ENCODE peak calls at places on chromosomes 13 and 19, in six cellular contexts. A is tibial artery; L is cardiac muscle cell; G is CD4-positive, alpha-beta memory T cell; J is tibial nerve; K is WERI-Rb-1. S is an unnamed sample.

GRCh38 chr19:35116085-35116801 is 620 bp downstream of the FXYD3 start:
- DNase-seq in G (no peak), J (no peak), A (no peak), K (no peak), L (no peak), S (no peak)

GRCh38 chr19:6453951-6454565 is 5.5 kb downstream of the SLC25A23 start:
- DNase-seq in K (no peak), A (no peak), J (no peak), L (no peak), G (no peak), S (no peak)

GRCh38 chr19:49629659-49630058 is 10.3 kb downstream of the RRAS start:
- DNase-seq in K (no peak), A (no peak), L (no peak), J (no peak), G (no peak), S (no peak)

GRCh38 chr13:45042539-45042938 is 53.2 kb downstream of the GPALPP1 start:
- DNase-seq in A (no peak), K (no peak), J (no peak), L (peak; percentile 26), G (no peak), S (no peak)

GRCh38 chr19:6590458-6591319 is at the start of gene CD70:
- DNase-seq in A (no peak), G (peak; percentile 70), L (no peak), K (peak; percentile 75), J (no peak), S (no peak)

GRCh38 chr13:92677571-92677970 is 549.0 kb upstream of the GPC6 start:
- DNase-seq in L (no peak), G (no peak), A (no peak), K (peak; percentile 35), J (no peak), S (no peak)

GRCh38 chr19:33171222-33171795 is 22.8 kb upstream of the LRP3 start:
- DNase-seq in K (no peak), A (no peak), J (no peak), L (no peak), G (no peak), S (no peak)

GRCh38 chr13:39144941-39145533 is 106.8 kb downstream of the NHLRC3 start:
- DNase-seq in L (peak; percentile 86), G (no peak), A (peak; percentile 74), K (peak; percentile 35), J (peak; percentile 81), S (peak; percentile 18)

GRCh38 chr13:101942038-101942437 is 459.8 kb downstream of the FGF14 start:
- DNase-seq in L (peak; percentile 4), G (no peak), K (peak; percentile 71), J (peak; percentile 49), A (no peak), S (no peak)

GRCh38 chr19:11096210-11096841 is 7.1 kb downstream of the LDLR start:
- DNase-seq in G (peak; percentile 71), A (peak; percentile 77), K (no peak), J (no peak), L (peak; percentile 85), S (no peak)

GRCh38 chr19:34269968-34270621 is 15.7 kb downstream of the GARRE1 start:
- DNase-seq in K (no peak), A (peak; percentile 80), L (peak; percentile 81), G (peak; percentile 93), J (peak; percentile 27), S (peak; percentile 37)

GRCh38 chr13:23352161-23352560 is 81.3 kb downstream of the SACS start:
- DNase-seq in J (no peak), G (no peak), A (no peak), L (no peak), K (peak; percentile 25), S (no peak)

GRCh38 chr13:37539176-37539575 is 59.4 kb downstream of the POSTN start:
- DNase-seq in J (no peak), A (no peak), L (no peak), G (no peak), K (no peak), S (no peak)

GRCh38 chr19:55673889-55674288 is 1.1 kb upstream of the EPN1 start:
- DNase-seq in G (no peak), A (no peak), K (no peak), L (no peak), J (no peak), S (no peak)
- H3K27ac ChIP-seq in G (peak overlapping the region; percentile 41), A (peak overlapping the region; percentile 68), K (peak overlapping the region; percentile 52), L (peak overlapping the region; percentile 55), J (peak overlapping the region; percentile 94), S (no peak overlapping the region)

GRCh38 chr13:27139565-27139964 is 32.0 kb downstream of the USP12 start:
- DNase-seq in K (no peak), L (no peak), G (no peak), J (no peak), A (no peak), S (no peak)
- H3K27ac ChIP-seq in K (no peak overlapping the region), L (no peak overlapping the region), G (no peak overlapping the region), J (no peak overlapping the region), A (no peak overlapping the region), S (no peak overlapping the region)

GRCh38 chr19:7654401-7654800 is 14.4 kb upstream of the RETN start:
- DNase-seq in A (no peak), L (no peak), K (no peak), G (no peak), J (no peak), S (no peak)

GRCh38 chr19:7662657-7663056 is 6.2 kb upstream of the RETN start:
- DNase-seq in J (no peak), L (no peak), G (no peak), A (no peak), K (no peak), S (no peak)

GRCh38 chr19:7657047-7657779 is 11.6 kb upstream of the RETN start:
- DNase-seq in K (no peak), A (no peak), J (no peak), G (peak; percentile 37), L (peak; percentile 54), S (no peak)

GRCh38 chr19:7655581-7655980 is 13.3 kb upstream of the RETN start:
- DNase-seq in L (no peak), A (no peak), K (no peak), J (no peak), G (no peak), S (no peak)

DNA sequence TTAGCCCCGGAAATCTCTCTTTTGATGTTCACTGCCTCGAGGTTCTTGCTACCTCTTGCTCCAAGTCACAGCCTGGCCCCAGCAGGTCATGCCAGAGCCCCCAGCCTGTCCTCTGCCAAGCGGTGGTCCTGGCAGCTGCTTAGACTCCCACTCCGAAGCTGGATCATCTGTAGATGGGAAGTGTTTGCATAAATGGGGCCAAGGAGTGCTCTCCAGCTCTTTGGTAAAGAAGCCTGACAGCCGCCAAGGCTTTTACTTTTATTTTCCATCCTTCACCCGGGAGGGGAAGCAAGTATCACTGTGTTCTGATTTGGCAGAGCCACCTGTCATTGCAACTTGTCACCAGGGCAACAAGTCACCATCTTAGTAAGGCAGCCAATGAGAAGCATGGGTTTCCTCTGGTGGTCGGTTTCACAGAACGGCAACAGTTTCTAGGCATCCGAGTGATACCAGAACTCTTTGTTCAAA is 10.6 kb upstream of the RETN start:
- DNase-seq in J (no peak), G (peak; percentile 70), L (no peak), A (no peak), K (no peak), S (no peak)
- H3K27ac ChIP-seq in J (no peak overlapping the region), G (peak overlapping the region; percentile 36), L (no peak overlapping the region), A (no peak overlapping the region), K (no peak overlapping the region), S (no peak overlapping the region)

DNA sequence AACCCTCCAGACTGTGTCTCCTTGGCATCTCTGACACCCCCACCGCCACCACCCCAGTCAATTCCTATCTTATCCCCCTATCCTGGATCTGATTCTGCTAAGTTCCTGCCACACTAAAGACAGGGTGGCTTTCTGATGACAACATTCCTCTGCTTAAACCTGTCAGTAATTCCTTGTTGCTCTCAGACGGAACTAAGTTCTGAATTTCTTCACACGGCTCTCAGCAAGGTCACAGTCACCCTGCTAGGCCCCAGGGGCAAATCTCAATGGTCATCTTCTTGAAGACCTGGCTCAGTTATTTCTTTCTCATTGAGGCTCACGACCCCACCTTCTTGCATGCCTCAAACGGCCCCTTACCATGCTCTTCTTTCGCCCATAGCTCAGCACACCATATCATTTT is 7.6 kb downstream of the ALOX5AP start:
- DNase-seq in K (no peak), A (no peak), G (no peak), L (no peak), J (no peak), S (no peak)
- H3K27ac ChIP-seq in K (no peak overlapping the region), A (peak overlapping the region; percentile 74), G (no peak overlapping the region), L (no peak overlapping the region), J (peak overlapping the region; percentile 40), S (no peak overlapping the region)

GRCh38 chr19:3344608-3345598 is 21.5 kb upstream of the NFIC start:
- DNase-seq in L (no peak), J (no peak), G (no peak), A (no peak), K (no peak), S (no peak)
- H3K27ac ChIP-seq in L (no peak overlapping the region), J (peak overlapping the region; percentile 75), G (no peak overlapping the region), A (peak overlapping the region; percentile 87), K (no peak overlapping the region), S (peak overlapping the region; percentile 77)

GRCh38 chr19:38224014-38224862 is at the start of gene DPF1:
- DNase-seq in J (no peak), G (no peak), K (peak; percentile 91), A (no peak), L (peak; percentile 75), S (no peak)

GRCh38 chr19:38221919-38222828 is 1.8 kb downstream of the DPF1 start:
- DNase-seq in J (no peak), K (no peak), G (no peak), A (no peak), L (no peak), S (no peak)

GRCh38 chr19:38221421-38221820 is 2.6 kb downstream of the DPF1 start:
- DNase-seq in J (no peak), A (no peak), L (no peak), K (no peak), G (no peak), S (no peak)

GRCh38 chr19:38223119-38223523 is 901 bp downstream of the DPF1 start:
- DNase-seq in J (no peak), A (no peak), L (no peak), G (no peak), K (no peak), S (no peak)

DNA sequence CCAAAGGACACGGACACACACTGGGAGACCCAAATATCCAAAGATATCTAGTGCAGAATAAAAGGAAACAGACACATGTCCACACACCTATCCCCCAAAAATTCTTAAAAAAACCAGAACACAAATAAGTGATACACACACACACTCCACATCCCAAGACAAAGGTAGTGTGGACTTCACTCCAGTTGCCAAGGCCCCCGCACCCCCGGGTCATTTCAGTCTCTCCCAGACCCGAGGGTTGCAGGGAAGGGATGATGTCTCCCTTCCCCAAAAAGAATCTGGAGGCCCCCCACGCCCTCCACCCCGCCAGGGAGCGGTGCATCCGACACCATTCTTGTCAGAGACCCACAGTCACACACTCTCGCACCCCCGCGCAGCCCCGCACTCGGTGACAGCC is 407 bp downstream of the DPF1 start:
- DNase-seq in J (no peak), L (no peak), G (no peak), A (no peak), K (no peak), S (no peak)
- H3K27ac ChIP-seq in J (no peak overlapping the region), L (no peak overlapping the region), G (no peak overlapping the region), A (no peak overlapping the region), K (peak overlapping the region; percentile 57), S (no peak overlapping the region)

S was measured in gastrocnemius medialis.